ENCODE peak calls at places on chromosomes 6 and 20, in seven cellular contexts. U is caudate nucleus; I is ELR; R is body of pancreas; A is D721Med; O is stimulated activated CD8-positive, alpha-beta memory T cell treated with anti-CD3 and anti-CD28 coated beads, Interleukin-4, amount 100 ng/mL, for 1 hour; W is activated T-cell treated with anti-CD3 and anti-CD28 coated beads, Interleukin-2, amount 50 U/mL, for 48 hours. Z is an unnamed sample.

GRCh38 chr6:157267109-157267611 is 56.2 kb downstream of the TMEM242 start:
- DNase-seq in I (no peak), O (no peak), R (no peak), A (no peak), W (no peak), U (no peak), Z (no peak)

GRCh38 chr6:31588871-31589650 is 3.0 kb downstream of the LST1 start:
- DNase-seq in I (no peak), A (no peak), W (no peak), U (no peak), O (no peak), R (no peak), Z (no peak)

GRCh38 chr6:63808576-63808975 is 173.0 kb downstream of the PHF3 start:
- DNase-seq in R (no peak), W (no peak), I (no peak), A (no peak), U (no peak), O (no peak), Z (no peak)

GRCh38 chr20:40754372-40754943 is 65.4 kb upstream of the MAFB start:
- DNase-seq in I (no peak), O (no peak), W (no peak), R (peak; percentile 13), A (no peak), U (no peak), Z (no peak)

GRCh38 chr6:105835373-105835772 is 250.8 kb upstream of the PRDM1 start:
- DNase-seq in W (no peak), I (peak; percentile 60), R (no peak), A (no peak), O (no peak), U (no peak), Z (peak; percentile 64)

GRCh38 chr6:170575250-170575649 is 9.2 kb downstream of the PDCD2 start:
- DNase-seq in U (no peak), I (peak; percentile 34), R (no peak), W (no peak), A (no peak), O (no peak), Z (no peak)

GRCh38 chr20:59350330-59351147 is 50.1 kb downstream of the EDN3 start:
- DNase-seq in A (no peak), I (no peak), W (no peak), R (no peak), O (no peak), U (no peak), Z (no peak)

GRCh38 chr20:45629496-45630100 is at the start of gene WFDC10A:
- DNase-seq in U (no peak), W (peak; percentile 39), O (no peak), R (peak; percentile 53), I (peak; percentile 81), A (no peak), Z (peak; percentile 88)

GRCh38 chr6:135909737-135910387 is 58.4 kb downstream of the PDE7B start:
- DNase-seq in A (peak; percentile 12), U (no peak), R (peak; percentile 65), W (peak; percentile 53), O (peak; percentile 14), I (peak; percentile 67), Z (peak; percentile 28)

GRCh38 chr6:86871681-86872080 is 65.6 kb upstream of the HTR1E start:
- DNase-seq in O (no peak), U (no peak), A (no peak), R (no peak), I (no peak), W (no peak), Z (no peak)

GRCh38 chr6:106832766-106833510 is 141.6 kb downstream of the CD24 start:
- DNase-seq in A (no peak), W (no peak), U (no peak), O (no peak), R (no peak), I (no peak), Z (no peak)

GRCh38 chr6:129598244-129599187 is 111.5 kb downstream of the ARHGAP18 start:
- DNase-seq in O (no peak), U (no peak), W (no peak), R (no peak), A (no peak), I (peak; percentile 82), Z (peak; percentile 68)

GRCh38 chr6:83470587-83470986 is 39.7 kb upstream of the ME1 start:
- DNase-seq in A (no peak), U (no peak), O (no peak), R (no peak), I (no peak), W (no peak), Z (no peak)

GRCh38 chr6:56851104-56851503 is 103.8 kb upstream of the BEND6 start:
- DNase-seq in W (no peak), A (no peak), I (peak; percentile 88), O (no peak), R (no peak), U (peak; percentile 58), Z (no peak)

GRCh38 chr6:30334077-30334476 is 7.3 kb downstream of the TRIM39 start:
- DNase-seq in R (no peak), A (no peak), W (no peak), I (no peak), U (no peak), O (no peak), Z (no peak)

GRCh38 chr6:69871107-69871506 is 4.8 kb downstream of the COL19A1 start:
- DNase-seq in I (no peak), O (no peak), A (no peak), W (no peak), R (no peak), U (no peak), Z (no peak)